ENCODE peak calls at places on chromosome 19, in five cellular contexts. One of them, this sample, is unnamed.

GRCh38 chr19:6752257-6753177 is 13.0 kb downstream of the TRIP10 start:
- DNase-seq in tibial nerve: no peak
- DNase-seq in esophagus muscularis mucosa: no peak
- DNase-seq in upper lobe of left lung: no peak
- DNase-seq in suprapubic skin: no peak
- DNase-seq in this sample: no peak

GRCh38 chr19:48644839-48645651 is 942 bp downstream of the CA11 start:
- DNase-seq in esophagus muscularis mucosa: no peak
- DNase-seq in tibial nerve: peak
- DNase-seq in suprapubic skin: peak
- DNase-seq in upper lobe of left lung: peak
- DNase-seq in this sample: peak

GRCh38 chr19:13260883-13261653 is 110.9 kb downstream of the IER2 start:
- DNase-seq in tibial nerve: peak
- DNase-seq in suprapubic skin: no peak
- DNase-seq in esophagus muscularis mucosa: no peak
- DNase-seq in upper lobe of left lung: peak
- DNase-seq in this sample: peak

GRCh38 chr19:43545276-43545675 is 12.3 kb downstream of the ZNF575 start:
- DNase-seq in upper lobe of left lung: no peak
- DNase-seq in esophagus muscularis mucosa: no peak
- DNase-seq in tibial nerve: no peak
- DNase-seq in suprapubic skin: no peak
- DNase-seq in this sample: no peak

GRCh38 chr19:45025264-45025663 is 13.6 kb upstream of the CLASRP start:
- DNase-seq in suprapubic skin: no peak
- DNase-seq in tibial nerve: no peak
- DNase-seq in upper lobe of left lung: no peak
- DNase-seq in esophagus muscularis mucosa: no peak
- DNase-seq in this sample: no peak

GRCh38 chr19:14091086-14091884 is 734 bp upstream of the SAMD1 start:
- DNase-seq in suprapubic skin: peak
- DNase-seq in tibial nerve: peak
- DNase-seq in esophagus muscularis mucosa: no peak
- DNase-seq in upper lobe of left lung: peak
- DNase-seq in this sample: no peak

GRCh38 chr19:17205237-17206140 is 9.7 kb upstream of the USE1 start:
- DNase-seq in tibial nerve: no peak
- DNase-seq in suprapubic skin: no peak
- DNase-seq in esophagus muscularis mucosa: no peak
- DNase-seq in upper lobe of left lung: peak
- DNase-seq in this sample: peak

GRCh38 chr19:52138614-52139290 is 986 bp downstream of the ZNF616 start:
- DNase-seq in suprapubic skin: no peak
- DNase-seq in esophagus muscularis mucosa: no peak
- DNase-seq in upper lobe of left lung: peak
- DNase-seq in tibial nerve: peak
- DNase-seq in this sample: no peak

GRCh38 chr19:6383188-6383587 is 7.5 kb upstream of the PSPN start:
- DNase-seq in suprapubic skin: no peak
- DNase-seq in esophagus muscularis mucosa: no peak
- DNase-seq in tibial nerve: no peak
- DNase-seq in upper lobe of left lung: no peak
- DNase-seq in this sample: no peak

GRCh38 chr19:49923055-49924003 is 5.7 kb upstream of the ATF5 start:
- DNase-seq in upper lobe of left lung: no peak
- DNase-seq in suprapubic skin: no peak
- DNase-seq in tibial nerve: no peak
- DNase-seq in esophagus muscularis mucosa: no peak
- DNase-seq in this sample: no peak

GRCh38 chr19:41958367-41959055 is 610 bp downstream of the RABAC1 start:
- DNase-seq in upper lobe of left lung: peak
- DNase-seq in suprapubic skin: peak
- DNase-seq in esophagus muscularis mucosa: no peak
- DNase-seq in tibial nerve: peak
- DNase-seq in this sample: peak

GRCh38 chr19:14061081-14061749 is 661 bp downstream of the PALM3 start:
- DNase-seq in esophagus muscularis mucosa: no peak
- DNase-seq in tibial nerve: no peak
- DNase-seq in upper lobe of left lung: no peak
- DNase-seq in suprapubic skin: no peak
- DNase-seq in this sample: peak

GRCh38 chr19:33686687-33687541 is 65.2 kb downstream of the CHST8 start:
- DNase-seq in tibial nerve: no peak
- DNase-seq in upper lobe of left lung: no peak
- DNase-seq in suprapubic skin: peak
- DNase-seq in esophagus muscularis mucosa: no peak
- DNase-seq in this sample: no peak

GRCh38 chr19:55753401-55753800 is 5.5 kb upstream of the RFPL4A start:
- DNase-seq in esophagus muscularis mucosa: no peak
- DNase-seq in upper lobe of left lung: no peak
- DNase-seq in suprapubic skin: no peak
- DNase-seq in tibial nerve: no peak
- DNase-seq in this sample: peak

GRCh38 chr19:48481846-48482639 is 12.9 kb downstream of the CYTH2 start:
- DNase-seq in tibial nerve: no peak
- DNase-seq in suprapubic skin: no peak
- DNase-seq in upper lobe of left lung: no peak
- DNase-seq in esophagus muscularis mucosa: no peak
- DNase-seq in this sample: no peak

GRCh38 chr19:30158067-30158892 is 213.9 kb upstream of the ZNF536 start:
- DNase-seq in suprapubic skin: no peak
- DNase-seq in upper lobe of left lung: no peak
- DNase-seq in tibial nerve: no peak
- DNase-seq in esophagus muscularis mucosa: no peak
- DNase-seq in this sample: no peak

GRCh38 chr19:29690842-29691241 is 24.2 kb downstream of the C19orf12 start:
- DNase-seq in suprapubic skin: no peak
- DNase-seq in esophagus muscularis mucosa: no peak
- DNase-seq in tibial nerve: no peak
- DNase-seq in upper lobe of left lung: no peak
- DNase-seq in this sample: no peak

GRCh38 chr19:49403404-49404187 is 15.5 kb downstream of the KASH5 start:
- DNase-seq in tibial nerve: no peak
- DNase-seq in suprapubic skin: no peak
- DNase-seq in upper lobe of left lung: no peak
- DNase-seq in esophagus muscularis mucosa: no peak
- DNase-seq in this sample: no peak

GRCh38 chr19:12668937-12669271 is 2.3 kb downstream of the WDR83 start:
- DNase-seq in tibial nerve: peak
- DNase-seq in upper lobe of left lung: peak
- DNase-seq in esophagus muscularis mucosa: peak
- DNase-seq in suprapubic skin: peak
- DNase-seq in this sample: peak

GRCh38 chr19:49229416-49229815 is 71.8 kb downstream of the TRPM4 start:
- DNase-seq in esophagus muscularis mucosa: no peak
- DNase-seq in upper lobe of left lung: no peak
- DNase-seq in suprapubic skin: no peak
- DNase-seq in tibial nerve: no peak
- DNase-seq in this sample: no peak

GRCh38 chr19:35160629-35161433 is 6.3 kb downstream of the FXYD5 start:
- DNase-seq in esophagus muscularis mucosa: no peak
- DNase-seq in tibial nerve: no peak
- DNase-seq in suprapubic skin: no peak
- DNase-seq in upper lobe of left lung: no peak
- DNase-seq in this sample: no peak
- TF ChIP-seq POLR2A in esophagus muscularis mucosa: no peak
- TF ChIP-seq POLR2A in tibial nerve: no peak
- TF ChIP-seq POLR2A in suprapubic skin: no peak
- TF ChIP-seq POLR2A in upper lobe of left lung: no peak
- TF ChIP-seq POLR2A in this sample: no peak

DNA sequence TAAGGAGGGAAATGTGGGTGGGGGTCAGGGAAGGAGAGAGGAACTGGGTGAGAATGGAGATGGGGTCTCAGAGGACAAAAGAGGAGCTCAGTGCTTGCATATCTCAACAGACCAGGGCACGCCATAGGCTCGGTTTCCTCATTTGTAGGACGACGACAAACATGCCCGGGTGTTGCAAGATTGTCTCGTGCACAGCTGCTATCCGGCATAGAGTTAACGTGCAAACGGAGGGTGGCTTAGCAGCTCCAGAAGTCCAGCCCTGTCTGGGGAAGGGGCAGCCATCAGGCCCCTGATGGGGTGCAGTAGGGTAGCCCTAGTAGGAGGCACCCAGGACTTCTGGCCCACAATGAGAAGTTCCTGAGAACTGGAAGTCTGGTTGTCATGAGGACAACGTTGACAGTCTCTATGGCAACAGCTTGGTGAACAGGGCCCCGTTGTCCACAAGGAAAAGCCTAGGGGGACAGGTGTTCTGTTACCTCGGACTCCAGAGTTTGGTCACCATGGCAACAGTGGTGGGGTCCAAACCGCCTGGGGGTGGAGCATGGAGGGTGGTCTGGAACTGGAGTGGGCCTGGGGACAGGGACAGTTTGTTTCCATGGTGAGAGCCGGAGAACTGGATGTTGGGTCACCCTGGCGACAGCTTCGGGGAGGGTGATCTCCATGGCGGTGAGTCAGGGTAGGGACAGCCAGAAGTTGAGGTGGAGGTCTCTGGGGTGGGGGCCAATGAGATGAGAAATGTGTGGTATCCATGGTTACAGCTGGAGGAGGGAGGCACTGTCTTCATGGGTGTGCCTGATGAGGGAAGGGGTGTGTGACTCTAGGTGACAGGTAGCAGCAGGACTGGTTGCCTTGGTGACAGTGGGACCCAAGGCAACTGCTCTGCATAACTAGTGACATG is 16.8 kb downstream of the TM6SF2 start:
- DNase-seq in suprapubic skin: peak
- DNase-seq in upper lobe of left lung: no peak
- DNase-seq in tibial nerve: no peak
- DNase-seq in esophagus muscularis mucosa: no peak
- DNase-seq in this sample: no peak
- TF ChIP-seq EP300 in suprapubic skin: no peak
- TF ChIP-seq EP300 in upper lobe of left lung: no peak
- TF ChIP-seq EP300 in tibial nerve: no peak
- TF ChIP-seq EP300 in esophagus muscularis mucosa: no peak
- TF ChIP-seq EP300 in this sample: no peak

GRCh38 chr19:10568826-10569651 is at the start of gene CDKN2D:
- DNase-seq in tibial nerve: peak
- DNase-seq in upper lobe of left lung: peak
- DNase-seq in suprapubic skin: peak
- DNase-seq in esophagus muscularis mucosa: peak
- DNase-seq in this sample: peak
- TF ChIP-seq POLR2A in tibial nerve: peak
- TF ChIP-seq POLR2A in upper lobe of left lung: peak
- TF ChIP-seq POLR2A in suprapubic skin: peak
- TF ChIP-seq POLR2A in esophagus muscularis mucosa: peak
- TF ChIP-seq POLR2A in this sample: no peak

GRCh38 chr19:2427323-2428026 is at the start of gene TIMM13:
- DNase-seq in tibial nerve: peak
- DNase-seq in upper lobe of left lung: peak
- DNase-seq in esophagus muscularis mucosa: peak
- DNase-seq in suprapubic skin: peak
- DNase-seq in this sample: peak
- TF ChIP-seq EP300 in tibial nerve: peak
- TF ChIP-seq EP300 in upper lobe of left lung: no peak
- TF ChIP-seq EP300 in esophagus muscularis mucosa: no peak
- TF ChIP-seq EP300 in suprapubic skin: no peak
- TF ChIP-seq EP300 in this sample: no peak

GRCh38 chr19:57477191-57478008 is at the start of gene ZNF772:
- DNase-seq in suprapubic skin: peak
- DNase-seq in upper lobe of left lung: peak
- DNase-seq in tibial nerve: peak
- DNase-seq in esophagus muscularis mucosa: peak
- DNase-seq in this sample: peak
- TF ChIP-seq POLR2A in suprapubic skin: no peak
- TF ChIP-seq POLR2A in upper lobe of left lung: no peak
- TF ChIP-seq POLR2A in tibial nerve: no peak
- TF ChIP-seq POLR2A in esophagus muscularis mucosa: no peak
- TF ChIP-seq POLR2A in this sample: no peak

DNA sequence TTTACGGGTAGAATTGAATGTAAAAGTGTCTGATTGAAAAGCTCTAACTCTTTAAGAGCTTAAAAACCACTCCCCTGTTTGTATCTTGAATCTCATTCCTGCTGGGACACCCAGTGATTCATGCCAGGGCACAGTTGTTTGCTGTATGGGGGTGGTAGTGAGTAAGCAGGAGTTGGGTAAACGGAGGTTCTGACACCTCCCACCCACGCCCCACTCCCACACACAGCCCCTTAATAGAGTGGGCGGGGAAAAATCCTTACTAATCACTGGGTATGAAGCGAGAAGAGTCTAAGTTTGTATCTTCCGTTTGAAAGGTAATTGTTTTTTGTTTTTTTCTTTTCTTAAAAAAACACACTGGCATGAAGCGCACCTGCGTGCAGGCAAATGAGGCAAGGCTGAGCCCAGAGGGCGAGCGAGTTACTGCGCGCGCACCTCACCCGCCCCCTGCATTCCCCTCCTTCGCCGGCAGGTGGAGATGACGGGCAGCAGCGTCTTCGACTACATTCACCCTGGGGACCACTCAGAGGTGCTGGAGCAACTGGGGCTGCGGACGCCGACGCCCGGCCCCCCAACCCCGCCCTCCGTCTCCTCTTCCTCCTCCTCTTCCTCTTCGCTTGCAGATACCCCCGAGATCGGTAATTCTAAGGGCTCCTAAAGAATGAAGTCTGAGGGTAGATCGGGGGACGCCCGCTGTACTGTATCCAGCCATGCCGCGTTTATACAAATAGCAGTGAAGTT is 12.8 kb downstream of the TMEM160 start:
- DNase-seq in suprapubic skin: peak
- DNase-seq in esophagus muscularis mucosa: peak
- DNase-seq in tibial nerve: peak
- DNase-seq in upper lobe of left lung: peak
- DNase-seq in this sample: peak
- TF ChIP-seq EP300 in suprapubic skin: no peak
- TF ChIP-seq EP300 in esophagus muscularis mucosa: no peak
- TF ChIP-seq EP300 in tibial nerve: no peak
- TF ChIP-seq EP300 in upper lobe of left lung: no peak
- TF ChIP-seq EP300 in this sample: no peak

GRCh38 chr19:35887197-35887596 is 13.1 kb downstream of the NFKBID start:
- DNase-seq in upper lobe of left lung: no peak
- DNase-seq in suprapubic skin: no peak
- DNase-seq in esophagus muscularis mucosa: no peak
- DNase-seq in tibial nerve: no peak
- DNase-seq in this sample: no peak
- TF ChIP-seq POLR2A in upper lobe of left lung: no peak
- TF ChIP-seq POLR2A in suprapubic skin: no peak
- TF ChIP-seq POLR2A in esophagus muscularis mucosa: no peak
- TF ChIP-seq POLR2A in tibial nerve: no peak
- TF ChIP-seq POLR2A in this sample: no peak

DNA sequence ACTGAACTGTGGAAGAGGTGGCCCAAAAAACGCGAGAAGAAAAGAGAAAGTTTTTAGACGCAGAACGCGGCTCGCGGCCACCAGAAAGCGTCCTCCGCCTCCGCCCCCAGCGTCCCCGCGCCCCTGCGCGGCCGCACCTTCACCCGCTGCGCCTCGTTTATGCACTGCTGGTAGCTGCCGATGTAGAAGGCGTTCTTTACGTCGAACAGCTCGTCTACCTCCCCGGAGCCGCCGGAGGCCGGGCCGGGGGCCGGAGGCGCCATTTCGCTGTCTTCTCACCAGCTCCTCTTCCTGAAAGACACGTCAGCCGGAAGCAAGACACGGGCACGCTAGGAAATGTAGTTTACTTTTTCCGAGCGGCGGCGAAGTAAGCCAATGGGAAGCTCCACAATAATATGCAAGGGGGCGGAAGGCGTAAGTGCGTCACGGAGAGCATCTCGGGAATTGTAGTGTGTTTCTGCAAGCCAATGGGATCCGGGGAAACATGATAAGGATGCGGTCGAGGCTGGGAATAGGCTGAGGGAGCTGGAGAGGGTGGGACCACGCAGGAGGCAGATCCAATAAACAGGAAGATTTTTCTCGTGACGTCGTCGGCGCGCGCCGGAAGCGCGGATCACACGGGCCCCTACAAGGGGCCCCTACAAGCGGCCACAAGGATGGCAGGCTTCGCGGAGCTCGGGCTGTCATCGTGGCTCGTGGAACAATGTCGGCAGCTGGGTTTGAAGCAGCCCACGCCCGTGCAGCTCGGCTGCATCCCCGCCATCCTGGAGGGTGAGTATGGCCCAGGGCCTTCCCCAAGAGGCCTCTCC is at the start of the genes COPE and DDX49:
- DNase-seq in upper lobe of left lung: peak
- DNase-seq in suprapubic skin: peak
- DNase-seq in tibial nerve: peak
- DNase-seq in esophagus muscularis mucosa: peak
- DNase-seq in this sample: peak
- TF ChIP-seq EP300 in upper lobe of left lung: no peak
- TF ChIP-seq EP300 in suprapubic skin: no peak
- TF ChIP-seq EP300 in tibial nerve: peak
- TF ChIP-seq EP300 in esophagus muscularis mucosa: no peak
- TF ChIP-seq EP300 in this sample: no peak